ENCODE peak calls at places on chromosomes 12 and 14, in six cellular contexts. One of them, this sample, is unnamed.

GRCh38 chr12:5796171-5797091 is 148.6 kb downstream of the ANO2 start:
- DNase-seq in fibroblast of lung: no peak
- DNase-seq in activated effector memory CD4-positive, alpha-beta T cell treated with anti-CD3 and anti-CD28 coated beads, Interleukin-2, amount 50 U/mL, for 16 hours: no peak
- DNase-seq in stimulated activated CD4-positive, alpha-beta T cell treated with anti-CD3 and anti-CD28 coated beads, Interleukin-1b, Interleukin-23, amount 100 ng/mL, for 1 hour: no peak
- DNase-seq in spleen: no peak
- DNase-seq in NAMALWA: peak
- DNase-seq in this sample: no peak

GRCh38 chr12:53207042-53207441 is at the start of gene ITGB7:
- DNase-seq in spleen: peak
- DNase-seq in fibroblast of lung: no peak
- DNase-seq in stimulated activated CD4-positive, alpha-beta T cell treated with anti-CD3 and anti-CD28 coated beads, Interleukin-1b, Interleukin-23, amount 100 ng/mL, for 1 hour: peak
- DNase-seq in NAMALWA: peak
- DNase-seq in activated effector memory CD4-positive, alpha-beta T cell treated with anti-CD3 and anti-CD28 coated beads, Interleukin-2, amount 50 U/mL, for 16 hours: peak
- DNase-seq in this sample: no peak

GRCh38 chr12:85923767-85924331 is 49.8 kb downstream of the NTS start:
- DNase-seq in spleen: no peak
- DNase-seq in stimulated activated CD4-positive, alpha-beta T cell treated with anti-CD3 and anti-CD28 coated beads, Interleukin-1b, Interleukin-23, amount 100 ng/mL, for 1 hour: no peak
- DNase-seq in fibroblast of lung: peak
- DNase-seq in activated effector memory CD4-positive, alpha-beta T cell treated with anti-CD3 and anti-CD28 coated beads, Interleukin-2, amount 50 U/mL, for 16 hours: no peak
- DNase-seq in NAMALWA: peak
- DNase-seq in this sample: peak

GRCh38 chr12:15443050-15443449 is 120.7 kb downstream of the PTPRO start:
- DNase-seq in stimulated activated CD4-positive, alpha-beta T cell treated with anti-CD3 and anti-CD28 coated beads, Interleukin-1b, Interleukin-23, amount 100 ng/mL, for 1 hour: no peak
- DNase-seq in NAMALWA: no peak
- DNase-seq in activated effector memory CD4-positive, alpha-beta T cell treated with anti-CD3 and anti-CD28 coated beads, Interleukin-2, amount 50 U/mL, for 16 hours: no peak
- DNase-seq in spleen: no peak
- DNase-seq in fibroblast of lung: no peak
- DNase-seq in this sample: no peak

GRCh38 chr12:24661657-24662096 is 287.2 kb downstream of the BCAT1 start:
- DNase-seq in spleen: no peak
- DNase-seq in fibroblast of lung: peak
- DNase-seq in activated effector memory CD4-positive, alpha-beta T cell treated with anti-CD3 and anti-CD28 coated beads, Interleukin-2, amount 50 U/mL, for 16 hours: no peak
- DNase-seq in stimulated activated CD4-positive, alpha-beta T cell treated with anti-CD3 and anti-CD28 coated beads, Interleukin-1b, Interleukin-23, amount 100 ng/mL, for 1 hour: no peak
- DNase-seq in NAMALWA: peak
- DNase-seq in this sample: peak

GRCh38 chr12:89082354-89082753 is 269.9 kb downstream of the DUSP6 start:
- DNase-seq in fibroblast of lung: peak
- DNase-seq in activated effector memory CD4-positive, alpha-beta T cell treated with anti-CD3 and anti-CD28 coated beads, Interleukin-2, amount 50 U/mL, for 16 hours: no peak
- DNase-seq in NAMALWA: no peak
- DNase-seq in spleen: no peak
- DNase-seq in stimulated activated CD4-positive, alpha-beta T cell treated with anti-CD3 and anti-CD28 coated beads, Interleukin-1b, Interleukin-23, amount 100 ng/mL, for 1 hour: no peak
- DNase-seq in this sample: no peak

GRCh38 chr12:123808167-123808566 is 46.1 kb downstream of the DNAH10 start:
- DNase-seq in activated effector memory CD4-positive, alpha-beta T cell treated with anti-CD3 and anti-CD28 coated beads, Interleukin-2, amount 50 U/mL, for 16 hours: no peak
- DNase-seq in spleen: no peak
- DNase-seq in stimulated activated CD4-positive, alpha-beta T cell treated with anti-CD3 and anti-CD28 coated beads, Interleukin-1b, Interleukin-23, amount 100 ng/mL, for 1 hour: no peak
- DNase-seq in fibroblast of lung: peak
- DNase-seq in NAMALWA: no peak
- DNase-seq in this sample: peak

GRCh38 chr12:94676922-94677321 is 26.6 kb upstream of the TMCC3 start:
- DNase-seq in NAMALWA: no peak
- DNase-seq in activated effector memory CD4-positive, alpha-beta T cell treated with anti-CD3 and anti-CD28 coated beads, Interleukin-2, amount 50 U/mL, for 16 hours: no peak
- DNase-seq in fibroblast of lung: no peak
- DNase-seq in spleen: no peak
- DNase-seq in stimulated activated CD4-positive, alpha-beta T cell treated with anti-CD3 and anti-CD28 coated beads, Interleukin-1b, Interleukin-23, amount 100 ng/mL, for 1 hour: no peak
- DNase-seq in this sample: no peak

GRCh38 chr14:88299865-88300264 is 23.2 kb downstream of the KCNK10 start:
- DNase-seq in NAMALWA: peak
- DNase-seq in spleen: no peak
- DNase-seq in activated effector memory CD4-positive, alpha-beta T cell treated with anti-CD3 and anti-CD28 coated beads, Interleukin-2, amount 50 U/mL, for 16 hours: no peak
- DNase-seq in fibroblast of lung: no peak
- DNase-seq in stimulated activated CD4-positive, alpha-beta T cell treated with anti-CD3 and anti-CD28 coated beads, Interleukin-1b, Interleukin-23, amount 100 ng/mL, for 1 hour: no peak
- DNase-seq in this sample: no peak

GRCh38 chr12:50400104-50400637 is 514 bp upstream of the LARP4 start:
- DNase-seq in spleen: no peak
- DNase-seq in NAMALWA: peak
- DNase-seq in stimulated activated CD4-positive, alpha-beta T cell treated with anti-CD3 and anti-CD28 coated beads, Interleukin-1b, Interleukin-23, amount 100 ng/mL, for 1 hour: no peak
- DNase-seq in fibroblast of lung: no peak
- DNase-seq in activated effector memory CD4-positive, alpha-beta T cell treated with anti-CD3 and anti-CD28 coated beads, Interleukin-2, amount 50 U/mL, for 16 hours: no peak
- DNase-seq in this sample: no peak

GRCh38 chr12:55715833-55716581 is at the start of gene BLOC1S1:
- DNase-seq in activated effector memory CD4-positive, alpha-beta T cell treated with anti-CD3 and anti-CD28 coated beads, Interleukin-2, amount 50 U/mL, for 16 hours: peak
- DNase-seq in fibroblast of lung: peak
- DNase-seq in spleen: peak
- DNase-seq in stimulated activated CD4-positive, alpha-beta T cell treated with anti-CD3 and anti-CD28 coated beads, Interleukin-1b, Interleukin-23, amount 100 ng/mL, for 1 hour: peak
- DNase-seq in NAMALWA: peak
- DNase-seq in this sample: peak

GRCh38 chr14:77590845-77591506 is 25.5 kb downstream of the SPTLC2 start:
- DNase-seq in fibroblast of lung: no peak
- DNase-seq in stimulated activated CD4-positive, alpha-beta T cell treated with anti-CD3 and anti-CD28 coated beads, Interleukin-1b, Interleukin-23, amount 100 ng/mL, for 1 hour: no peak
- DNase-seq in NAMALWA: no peak
- DNase-seq in activated effector memory CD4-positive, alpha-beta T cell treated with anti-CD3 and anti-CD28 coated beads, Interleukin-2, amount 50 U/mL, for 16 hours: no peak
- DNase-seq in spleen: no peak
- DNase-seq in this sample: no peak

GRCh38 chr12:110577717-110578521 is 5.2 kb downstream of the PPTC7 start:
- DNase-seq in fibroblast of lung: peak
- DNase-seq in activated effector memory CD4-positive, alpha-beta T cell treated with anti-CD3 and anti-CD28 coated beads, Interleukin-2, amount 50 U/mL, for 16 hours: no peak
- DNase-seq in NAMALWA: peak
- DNase-seq in stimulated activated CD4-positive, alpha-beta T cell treated with anti-CD3 and anti-CD28 coated beads, Interleukin-1b, Interleukin-23, amount 100 ng/mL, for 1 hour: no peak
- DNase-seq in spleen: no peak
- DNase-seq in this sample: peak

GRCh38 chr12:15818418-15818817 is 29.2 kb upstream of the EPS8 start:
- DNase-seq in spleen: no peak
- DNase-seq in activated effector memory CD4-positive, alpha-beta T cell treated with anti-CD3 and anti-CD28 coated beads, Interleukin-2, amount 50 U/mL, for 16 hours: no peak
- DNase-seq in stimulated activated CD4-positive, alpha-beta T cell treated with anti-CD3 and anti-CD28 coated beads, Interleukin-1b, Interleukin-23, amount 100 ng/mL, for 1 hour: no peak
- DNase-seq in NAMALWA: no peak
- DNase-seq in fibroblast of lung: no peak
- DNase-seq in this sample: no peak

GRCh38 chr12:124531281-124531745 is 36.1 kb downstream of the NCOR2 start:
- DNase-seq in stimulated activated CD4-positive, alpha-beta T cell treated with anti-CD3 and anti-CD28 coated beads, Interleukin-1b, Interleukin-23, amount 100 ng/mL, for 1 hour: no peak
- DNase-seq in fibroblast of lung: no peak
- DNase-seq in spleen: no peak
- DNase-seq in NAMALWA: no peak
- DNase-seq in activated effector memory CD4-positive, alpha-beta T cell treated with anti-CD3 and anti-CD28 coated beads, Interleukin-2, amount 50 U/mL, for 16 hours: no peak
- DNase-seq in this sample: no peak

GRCh38 chr12:47712171-47712570 is 6.3 kb upstream of the RPAP3 start:
- DNase-seq in fibroblast of lung: no peak
- DNase-seq in stimulated activated CD4-positive, alpha-beta T cell treated with anti-CD3 and anti-CD28 coated beads, Interleukin-1b, Interleukin-23, amount 100 ng/mL, for 1 hour: no peak
- DNase-seq in NAMALWA: no peak
- DNase-seq in activated effector memory CD4-positive, alpha-beta T cell treated with anti-CD3 and anti-CD28 coated beads, Interleukin-2, amount 50 U/mL, for 16 hours: no peak
- DNase-seq in spleen: no peak
- DNase-seq in this sample: no peak

GRCh38 chr12:80838708-80839107 is 99.0 kb downstream of the LIN7A start:
- DNase-seq in fibroblast of lung: peak
- DNase-seq in stimulated activated CD4-positive, alpha-beta T cell treated with anti-CD3 and anti-CD28 coated beads, Interleukin-1b, Interleukin-23, amount 100 ng/mL, for 1 hour: no peak
- DNase-seq in spleen: no peak
- DNase-seq in activated effector memory CD4-positive, alpha-beta T cell treated with anti-CD3 and anti-CD28 coated beads, Interleukin-2, amount 50 U/mL, for 16 hours: no peak
- DNase-seq in NAMALWA: no peak
- DNase-seq in this sample: no peak

GRCh38 chr14:81550001-81550642 is 16.5 kb upstream of the SEL1L start:
- DNase-seq in NAMALWA: no peak
- DNase-seq in stimulated activated CD4-positive, alpha-beta T cell treated with anti-CD3 and anti-CD28 coated beads, Interleukin-1b, Interleukin-23, amount 100 ng/mL, for 1 hour: no peak
- DNase-seq in spleen: no peak
- DNase-seq in fibroblast of lung: no peak
- DNase-seq in activated effector memory CD4-positive, alpha-beta T cell treated with anti-CD3 and anti-CD28 coated beads, Interleukin-2, amount 50 U/mL, for 16 hours: no peak
- DNase-seq in this sample: no peak

GRCh38 chr14:69363055-69363454 is 35.0 kb downstream of the ERH start:
- DNase-seq in stimulated activated CD4-positive, alpha-beta T cell treated with anti-CD3 and anti-CD28 coated beads, Interleukin-1b, Interleukin-23, amount 100 ng/mL, for 1 hour: no peak
- DNase-seq in activated effector memory CD4-positive, alpha-beta T cell treated with anti-CD3 and anti-CD28 coated beads, Interleukin-2, amount 50 U/mL, for 16 hours: no peak
- DNase-seq in fibroblast of lung: peak
- DNase-seq in NAMALWA: no peak
- DNase-seq in spleen: no peak
- DNase-seq in this sample: peak

GRCh38 chr12:112309797-112310196 is 72.4 kb downstream of the HECTD4 start:
- DNase-seq in spleen: no peak
- DNase-seq in activated effector memory CD4-positive, alpha-beta T cell treated with anti-CD3 and anti-CD28 coated beads, Interleukin-2, amount 50 U/mL, for 16 hours: no peak
- DNase-seq in NAMALWA: no peak
- DNase-seq in stimulated activated CD4-positive, alpha-beta T cell treated with anti-CD3 and anti-CD28 coated beads, Interleukin-1b, Interleukin-23, amount 100 ng/mL, for 1 hour: no peak
- DNase-seq in fibroblast of lung: peak
- DNase-seq in this sample: no peak

GRCh38 chr14:60091550-60092511 is at the start of gene PCNX4:
- DNase-seq in fibroblast of lung: peak
- DNase-seq in activated effector memory CD4-positive, alpha-beta T cell treated with anti-CD3 and anti-CD28 coated beads, Interleukin-2, amount 50 U/mL, for 16 hours: peak
- DNase-seq in spleen: peak
- DNase-seq in stimulated activated CD4-positive, alpha-beta T cell treated with anti-CD3 and anti-CD28 coated beads, Interleukin-1b, Interleukin-23, amount 100 ng/mL, for 1 hour: peak
- DNase-seq in NAMALWA: peak
- DNase-seq in this sample: peak

GRCh38 chr12:70255311-70255710 is 12.1 kb downstream of the CNOT2 start:
- DNase-seq in activated effector memory CD4-positive, alpha-beta T cell treated with anti-CD3 and anti-CD28 coated beads, Interleukin-2, amount 50 U/mL, for 16 hours: no peak
- DNase-seq in NAMALWA: no peak
- DNase-seq in stimulated activated CD4-positive, alpha-beta T cell treated with anti-CD3 and anti-CD28 coated beads, Interleukin-1b, Interleukin-23, amount 100 ng/mL, for 1 hour: no peak
- DNase-seq in spleen: no peak
- DNase-seq in fibroblast of lung: peak
- DNase-seq in this sample: no peak

GRCh38 chr12:23760495-23760894 is 189.0 kb downstream of the SOX5 start:
- DNase-seq in fibroblast of lung: peak
- DNase-seq in stimulated activated CD4-positive, alpha-beta T cell treated with anti-CD3 and anti-CD28 coated beads, Interleukin-1b, Interleukin-23, amount 100 ng/mL, for 1 hour: no peak
- DNase-seq in NAMALWA: no peak
- DNase-seq in spleen: no peak
- DNase-seq in activated effector memory CD4-positive, alpha-beta T cell treated with anti-CD3 and anti-CD28 coated beads, Interleukin-2, amount 50 U/mL, for 16 hours: no peak
- DNase-seq in this sample: peak

GRCh38 chr12:50947932-50948331 is 4.4 kb upstream of the HIGD1C start:
- DNase-seq in fibroblast of lung: no peak
- DNase-seq in NAMALWA: no peak
- DNase-seq in spleen: no peak
- DNase-seq in activated effector memory CD4-positive, alpha-beta T cell treated with anti-CD3 and anti-CD28 coated beads, Interleukin-2, amount 50 U/mL, for 16 hours: no peak
- DNase-seq in stimulated activated CD4-positive, alpha-beta T cell treated with anti-CD3 and anti-CD28 coated beads, Interleukin-1b, Interleukin-23, amount 100 ng/mL, for 1 hour: no peak
- DNase-seq in this sample: no peak

GRCh38 chr12:107515446-107515958 is 170.1 kb upstream of the PWP1 start:
- DNase-seq in fibroblast of lung: peak
- DNase-seq in spleen: no peak
- DNase-seq in activated effector memory CD4-positive, alpha-beta T cell treated with anti-CD3 and anti-CD28 coated beads, Interleukin-2, amount 50 U/mL, for 16 hours: no peak
- DNase-seq in NAMALWA: no peak
- DNase-seq in stimulated activated CD4-positive, alpha-beta T cell treated with anti-CD3 and anti-CD28 coated beads, Interleukin-1b, Interleukin-23, amount 100 ng/mL, for 1 hour: no peak
- DNase-seq in this sample: peak

GRCh38 chr12:118377005-118377890 is 893 bp downstream of the SUDS3 start:
- DNase-seq in stimulated activated CD4-positive, alpha-beta T cell treated with anti-CD3 and anti-CD28 coated beads, Interleukin-1b, Interleukin-23, amount 100 ng/mL, for 1 hour: no peak
- DNase-seq in fibroblast of lung: no peak
- DNase-seq in activated effector memory CD4-positive, alpha-beta T cell treated with anti-CD3 and anti-CD28 coated beads, Interleukin-2, amount 50 U/mL, for 16 hours: no peak
- DNase-seq in NAMALWA: peak
- DNase-seq in spleen: no peak
- DNase-seq in this sample: no peak

GRCh38 chr12:53791735-53792326 is 40.1 kb upstream of the CISTR start:
- DNase-seq in activated effector memory CD4-positive, alpha-beta T cell treated with anti-CD3 and anti-CD28 coated beads, Interleukin-2, amount 50 U/mL, for 16 hours: peak
- DNase-seq in stimulated activated CD4-positive, alpha-beta T cell treated with anti-CD3 and anti-CD28 coated beads, Interleukin-1b, Interleukin-23, amount 100 ng/mL, for 1 hour: no peak
- DNase-seq in spleen: no peak
- DNase-seq in fibroblast of lung: no peak
- DNase-seq in NAMALWA: peak
- DNase-seq in this sample: no peak

GRCh38 chr12:122950276-122950675 is 16.0 kb downstream of the ABCB9 start:
- DNase-seq in NAMALWA: no peak
- DNase-seq in stimulated activated CD4-positive, alpha-beta T cell treated with anti-CD3 and anti-CD28 coated beads, Interleukin-1b, Interleukin-23, amount 100 ng/mL, for 1 hour: no peak
- DNase-seq in spleen: no peak
- DNase-seq in activated effector memory CD4-positive, alpha-beta T cell treated with anti-CD3 and anti-CD28 coated beads, Interleukin-2, amount 50 U/mL, for 16 hours: no peak
- DNase-seq in fibroblast of lung: no peak
- DNase-seq in this sample: no peak

GRCh38 chr12:76272292-76272691 is 75.9 kb downstream of the BBS10 start:
- DNase-seq in spleen: no peak
- DNase-seq in activated effector memory CD4-positive, alpha-beta T cell treated with anti-CD3 and anti-CD28 coated beads, Interleukin-2, amount 50 U/mL, for 16 hours: no peak
- DNase-seq in stimulated activated CD4-positive, alpha-beta T cell treated with anti-CD3 and anti-CD28 coated beads, Interleukin-1b, Interleukin-23, amount 100 ng/mL, for 1 hour: no peak
- DNase-seq in fibroblast of lung: no peak
- DNase-seq in NAMALWA: no peak
- DNase-seq in this sample: no peak

GRCh38 chr12:69298133-69298532 is 50.0 kb upstream of the LYZ start:
- DNase-seq in spleen: no peak
- DNase-seq in NAMALWA: no peak
- DNase-seq in fibroblast of lung: no peak
- DNase-seq in activated effector memory CD4-positive, alpha-beta T cell treated with anti-CD3 and anti-CD28 coated beads, Interleukin-2, amount 50 U/mL, for 16 hours: no peak
- DNase-seq in stimulated activated CD4-positive, alpha-beta T cell treated with anti-CD3 and anti-CD28 coated beads, Interleukin-1b, Interleukin-23, amount 100 ng/mL, for 1 hour: no peak
- DNase-seq in this sample: no peak

GRCh38 chr14:44873536-44873935 is 88.2 kb downstream of the KLHL28 start:
- DNase-seq in fibroblast of lung: no peak
- DNase-seq in stimulated activated CD4-positive, alpha-beta T cell treated with anti-CD3 and anti-CD28 coated beads, Interleukin-1b, Interleukin-23, amount 100 ng/mL, for 1 hour: no peak
- DNase-seq in spleen: no peak
- DNase-seq in activated effector memory CD4-positive, alpha-beta T cell treated with anti-CD3 and anti-CD28 coated beads, Interleukin-2, amount 50 U/mL, for 16 hours: no peak
- DNase-seq in NAMALWA: no peak
- DNase-seq in this sample: no peak

GRCh38 chr12:88468546-88468945 is 111.7 kb downstream of the KITLG start:
- DNase-seq in fibroblast of lung: peak
- DNase-seq in stimulated activated CD4-positive, alpha-beta T cell treated with anti-CD3 and anti-CD28 coated beads, Interleukin-1b, Interleukin-23, amount 100 ng/mL, for 1 hour: no peak
- DNase-seq in activated effector memory CD4-positive, alpha-beta T cell treated with anti-CD3 and anti-CD28 coated beads, Interleukin-2, amount 50 U/mL, for 16 hours: no peak
- DNase-seq in spleen: no peak
- DNase-seq in NAMALWA: no peak
- DNase-seq in this sample: peak

This sample was measured in fibroblast of gingiva.